ENCODE peak calls at places on chromosome 14, in four cellular contexts. One of them, this sample, is unnamed.

GRCh38 chr14:26765768-26766550 is 168.1 kb upstream of the NOVA1 start:
- DNase-seq in testis: peak
- DNase-seq in DND-41: no peak
- DNase-seq in left lung: no peak
- DNase-seq in this sample: no peak

GRCh38 chr14:24312736-24313507 is 1.6 kb downstream of the LTB4R start:
- DNase-seq in testis: peak
- DNase-seq in DND-41: no peak
- DNase-seq in left lung: no peak
- DNase-seq in this sample: no peak

GRCh38 chr14:88518592-88519512 is 36.0 kb downstream of the PTPN21 start:
- DNase-seq in testis: no peak
- DNase-seq in DND-41: no peak
- DNase-seq in left lung: no peak
- DNase-seq in this sample: no peak

GRCh38 chr14:40870252-40870651 is 736.4 kb upstream of the LRFN5 start:
- DNase-seq in testis: no peak
- DNase-seq in DND-41: no peak
- DNase-seq in left lung: no peak
- DNase-seq in this sample: no peak

GRCh38 chr14:69093551-69094421 is 59.1 kb downstream of the DCAF5 start:
- DNase-seq in testis: no peak
- DNase-seq in DND-41: no peak
- DNase-seq in left lung: no peak
- DNase-seq in this sample: no peak

GRCh38 chr14:24117179-24117578 is 2.4 kb upstream of the NRL start:
- DNase-seq in testis: no peak
- DNase-seq in DND-41: no peak
- DNase-seq in left lung: peak
- DNase-seq in this sample: no peak

GRCh38 chr14:23119362-23120327 is 590 bp upstream of the CEBPE start:
- DNase-seq in testis: no peak
- DNase-seq in DND-41: peak
- DNase-seq in left lung: no peak
- DNase-seq in this sample: peak

GRCh38 chr14:91416744-91417133 is 881 bp downstream of the CCDC88C start:
- DNase-seq in testis: peak
- DNase-seq in DND-41: peak
- DNase-seq in left lung: no peak
- DNase-seq in this sample: no peak

GRCh38 chr14:69716483-69717187 is 50.3 kb upstream of the SRSF5 start:
- DNase-seq in testis: no peak
- DNase-seq in DND-41: peak
- DNase-seq in left lung: no peak
- DNase-seq in this sample: no peak

GRCh38 chr14:67886221-67886620 is 66.6 kb downstream of the RAD51B start:
- DNase-seq in testis: no peak
- DNase-seq in DND-41: no peak
- DNase-seq in left lung: no peak
- DNase-seq in this sample: no peak

GRCh38 chr14:88129306-88130056 is 124.5 kb downstream of the GPR65 start:
- DNase-seq in testis: no peak
- DNase-seq in DND-41: peak
- DNase-seq in left lung: no peak
- DNase-seq in this sample: no peak

GRCh38 chr14:68979722-68980552 is 835 bp upstream of the ACTN1 start:
- DNase-seq in testis: no peak
- DNase-seq in DND-41: peak
- DNase-seq in left lung: peak
- DNase-seq in this sample: no peak

GRCh38 chr14:69423279-69423678 is 24.8 kb downstream of the SLC39A9 start:
- DNase-seq in testis: no peak
- DNase-seq in DND-41: no peak
- DNase-seq in left lung: no peak
- DNase-seq in this sample: no peak

GRCh38 chr14:31568671-31569070 is 7.5 kb downstream of the NUBPL start:
- DNase-seq in testis: no peak
- DNase-seq in DND-41: no peak
- DNase-seq in left lung: no peak
- DNase-seq in this sample: no peak

GRCh38 chr14:88228519-88229236 is 94.4 kb downstream of the KCNK10 start:
- DNase-seq in testis: no peak
- DNase-seq in DND-41: no peak
- DNase-seq in left lung: no peak
- DNase-seq in this sample: no peak

GRCh38 chr14:47277703-47278102 is 397.7 kb downstream of the MDGA2 start:
- DNase-seq in testis: no peak
- DNase-seq in DND-41: no peak
- DNase-seq in left lung: no peak
- DNase-seq in this sample: no peak

GRCh38 chr14:81427348-81428058 is 27.4 kb upstream of the STON2 start:
- DNase-seq in testis: peak
- DNase-seq in DND-41: no peak
- DNase-seq in left lung: no peak
- DNase-seq in this sample: no peak

GRCh38 chr14:53880761-53881160 is 75.9 kb downstream of the BMP4 start:
- DNase-seq in testis: no peak
- DNase-seq in DND-41: no peak
- DNase-seq in left lung: no peak
- DNase-seq in this sample: no peak

GRCh38 chr14:104237651-104238423 is 99.5 kb downstream of the KIF26A start:
- DNase-seq in testis: no peak
- DNase-seq in DND-41: no peak
- DNase-seq in left lung: peak
- DNase-seq in this sample: no peak

GRCh38 chr14:89327771-89328212 is 89.2 kb downstream of the FOXN3 start:
- DNase-seq in testis: no peak
- DNase-seq in DND-41: no peak
- DNase-seq in left lung: no peak
- DNase-seq in this sample: no peak

GRCh38 chr14:58737511-58737910 is 99.7 kb downstream of the DACT1 start:
- DNase-seq in testis: no peak
- DNase-seq in DND-41: no peak
- DNase-seq in left lung: no peak
- DNase-seq in this sample: no peak

GRCh38 chr14:106228541-106229158 is 702.3 kb downstream of the TMEM121 start:
- DNase-seq in testis: no peak
- DNase-seq in DND-41: peak
- DNase-seq in left lung: no peak
- DNase-seq in this sample: no peak

GRCh38 chr14:31930493-31931225 is 146.4 kb upstream of the ARHGAP5 start:
- DNase-seq in testis: no peak
- DNase-seq in DND-41: no peak
- DNase-seq in left lung: no peak
- DNase-seq in this sample: no peak

GRCh38 chr14:96567289-96567899 is 65.2 kb downstream of the PAPOLA start:
- DNase-seq in testis: no peak
- DNase-seq in DND-41: no peak
- DNase-seq in left lung: no peak
- DNase-seq in this sample: no peak

GRCh38 chr14:66483322-66483721 is 2.8 kb upstream of the CCDC196 start:
- DNase-seq in testis: no peak
- DNase-seq in DND-41: no peak
- DNase-seq in left lung: no peak
- DNase-seq in this sample: no peak

GRCh38 chr14:93926873-93927571 is at the start of gene FAM181A:
- DNase-seq in testis: no peak
- DNase-seq in DND-41: no peak
- DNase-seq in left lung: no peak
- DNase-seq in this sample: no peak

GRCh38 chr14:101417434-101417833 is 143.9 kb upstream of the DIO3 start:
- DNase-seq in testis: no peak
- DNase-seq in DND-41: no peak
- DNase-seq in left lung: no peak
- DNase-seq in this sample: no peak

GRCh38 chr14:41749425-41749824 is 142.7 kb downstream of the LRFN5 start:
- DNase-seq in testis: no peak
- DNase-seq in DND-41: peak
- DNase-seq in left lung: no peak
- DNase-seq in this sample: no peak

GRCh38 chr14:55698051-55698450 is 118.0 kb downstream of the KTN1 start:
- DNase-seq in testis: no peak
- DNase-seq in DND-41: no peak
- DNase-seq in left lung: no peak
- DNase-seq in this sample: no peak

GRCh38 chr14:88233915-88234314 is 89.2 kb downstream of the KCNK10 start:
- DNase-seq in testis: peak
- DNase-seq in DND-41: peak
- DNase-seq in left lung: no peak
- DNase-seq in this sample: no peak

GRCh38 chr14:69315302-69315701 is 55.3 kb downstream of the GALNT16 start:
- DNase-seq in testis: no peak
- DNase-seq in DND-41: no peak
- DNase-seq in left lung: no peak
- DNase-seq in this sample: no peak

GRCh38 chr14:84465890-84466289 is 1064.1 kb upstream of the FLRT2 start:
- DNase-seq in testis: no peak
- DNase-seq in DND-41: no peak
- DNase-seq in left lung: no peak
- DNase-seq in this sample: no peak

GRCh38 chr14:105665247-105665950 is 139.0 kb downstream of the TMEM121 start:
- DNase-seq in testis: no peak
- DNase-seq in DND-41: no peak
- DNase-seq in left lung: no peak
- DNase-seq in this sample: no peak

GRCh38 chr14:80867091-80867490 is 74.4 kb downstream of the CEP128 start:
- DNase-seq in testis: no peak
- DNase-seq in DND-41: no peak
- DNase-seq in left lung: no peak
- DNase-seq in this sample: no peak

GRCh38 chr14:104969741-104970230 is 8.4 kb downstream of the AHNAK2 start:
- DNase-seq in testis: no peak
- DNase-seq in DND-41: no peak
- DNase-seq in left lung: peak
- DNase-seq in this sample: no peak

GRCh38 chr14:89853976-89854693 is 100.4 kb downstream of the EFCAB11 start:
- DNase-seq in testis: no peak
- DNase-seq in DND-41: no peak
- DNase-seq in left lung: no peak
- DNase-seq in this sample: no peak

GRCh38 chr14:29865299-29865698 is 62.3 kb downstream of the PRKD1 start:
- DNase-seq in testis: no peak
- DNase-seq in DND-41: no peak
- DNase-seq in left lung: no peak
- DNase-seq in this sample: no peak

GRCh38 chr14:100780646-100781355 is 45.1 kb upstream of the MEG3 start:
- DNase-seq in testis: no peak
- DNase-seq in DND-41: no peak
- DNase-seq in left lung: no peak
- DNase-seq in this sample: no peak

GRCh38 chr14:104977681-104978647 is at the start of gene AHNAK2:
- DNase-seq in testis: peak
- DNase-seq in DND-41: no peak
- DNase-seq in left lung: peak
- DNase-seq in this sample: no peak

GRCh38 chr14:51155331-51155730 is 60.4 kb upstream of the TRIM9 start:
- DNase-seq in testis: no peak
- DNase-seq in DND-41: no peak
- DNase-seq in left lung: no peak
- DNase-seq in this sample: no peak

GRCh38 chr14:51160871-51161270 is 66.0 kb upstream of the TRIM9 start:
- DNase-seq in testis: no peak
- DNase-seq in DND-41: no peak
- DNase-seq in left lung: no peak
- DNase-seq in this sample: no peak

DNA sequence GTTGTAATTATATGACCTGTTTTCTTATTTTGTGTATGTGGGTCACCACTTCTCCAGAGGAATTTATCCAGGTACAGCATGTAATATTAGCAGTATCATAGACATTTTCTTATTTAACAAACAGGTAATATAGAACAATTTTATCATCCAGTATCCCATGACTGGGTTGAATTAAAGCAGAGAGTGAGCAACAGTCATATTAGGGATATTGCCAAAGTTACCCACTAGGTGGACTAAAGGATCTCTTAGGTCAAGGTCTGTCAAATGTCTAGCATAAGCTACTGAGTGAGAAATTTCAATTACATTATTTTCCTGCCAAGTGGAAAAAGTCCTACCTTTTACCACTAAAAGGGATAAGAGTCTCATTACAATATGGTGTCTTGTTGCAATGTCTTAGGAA is 62.1 kb upstream of the TRIM9 start:
- DNase-seq in testis: no peak
- DNase-seq in DND-41: no peak
- DNase-seq in left lung: no peak
- DNase-seq in this sample: no peak
- TF ChIP-seq CTCF in testis: peak
- TF ChIP-seq CTCF in DND-41: peak
- TF ChIP-seq CTCF in left lung: no peak
- TF ChIP-seq CTCF in this sample: no peak

GRCh38 chr14:92512807-92513203 is 776 bp upstream of the RIN3 start:
- DNase-seq in testis: no peak
- DNase-seq in DND-41: no peak
- DNase-seq in left lung: no peak
- DNase-seq in this sample: no peak
- H3K27ac ChIP-seq in testis: peak
- H3K27ac ChIP-seq in DND-41: no peak
- H3K27ac ChIP-seq in left lung: peak
- H3K27ac ChIP-seq in this sample: no peak

GRCh38 chr14:35387209-35387608 is 17.3 kb downstream of the NFKBIA start:
- DNase-seq in testis: no peak
- DNase-seq in DND-41: no peak
- DNase-seq in left lung: no peak
- DNase-seq in this sample: no peak

GRCh38 chr14:35384386-35385041 is 20.0 kb downstream of the NFKBIA start:
- DNase-seq in testis: peak
- DNase-seq in DND-41: no peak
- DNase-seq in left lung: no peak
- DNase-seq in this sample: no peak

GRCh38 chr14:35386673-35387125 is 17.9 kb downstream of the NFKBIA start:
- DNase-seq in testis: peak
- DNase-seq in DND-41: no peak
- DNase-seq in left lung: no peak
- DNase-seq in this sample: no peak

GRCh38 chr14:35383569-35384385 is 20.8 kb downstream of the NFKBIA start:
- DNase-seq in testis: no peak
- DNase-seq in DND-41: no peak
- DNase-seq in left lung: no peak
- DNase-seq in this sample: no peak

GRCh38 chr14:35385042-35385839 is 19.3 kb downstream of the NFKBIA start:
- DNase-seq in testis: peak
- DNase-seq in DND-41: no peak
- DNase-seq in left lung: no peak
- DNase-seq in this sample: no peak
- TF ChIP-seq CTCF in testis: no peak
- TF ChIP-seq CTCF in DND-41: no peak
- TF ChIP-seq CTCF in left lung: no peak
- TF ChIP-seq CTCF in this sample: no peak

GRCh38 chr14:78228702-78229327 is 58.6 kb downstream of the NRXN3 start:
- DNase-seq in testis: no peak
- DNase-seq in DND-41: no peak
- DNase-seq in left lung: no peak
- DNase-seq in this sample: no peak
- H3K27ac ChIP-seq in testis: no peak
- H3K27ac ChIP-seq in DND-41: no peak
- H3K27ac ChIP-seq in left lung: no peak
- H3K27ac ChIP-seq in this sample: no peak

GRCh38 chr14:72024043-72024407 is 91.8 kb downstream of the RGS6 start:
- DNase-seq in testis: peak
- DNase-seq in DND-41: peak
- DNase-seq in left lung: no peak
- DNase-seq in this sample: no peak
- TF ChIP-seq CTCF in testis: peak
- TF ChIP-seq CTCF in DND-41: peak
- TF ChIP-seq CTCF in left lung: peak
- TF ChIP-seq CTCF in this sample: peak

This sample was measured in CD4-positive, alpha-beta T cell.